ENCODE peak calls at places on chromosomes 3 and 15, in nine cellular contexts. S, D, O, F, Y, M, Q, G and N are unnamed samples.

GRCh38 chr3:37852097-37852496 is 9.6 kb upstream of the CTDSPL start:
- DNase-seq in G (peak; percentile 29), D (no peak), Q (no peak), O (peak; percentile 55), Y (no peak), F (peak; percentile 44), M (no peak), S (peak; percentile 64), N (no peak)

GRCh38 chr3:2568073-2568671 is 469.5 kb downstream of the CNTN4 start:
- DNase-seq in Q (no peak), D (no peak), M (no peak), G (no peak), O (no peak), F (no peak), Y (no peak), S (no peak), N (no peak)

GRCh38 chr3:150312018-150312657 is 96.0 kb upstream of the TSC22D2 start:
- DNase-seq in G (no peak), F (no peak), M (no peak), S (no peak), D (no peak), O (no peak), Y (no peak), Q (no peak), N (no peak)

GRCh38 chr3:101816215-101817149 is 32.8 kb upstream of the NFKBIZ start:
- DNase-seq in Q (no peak), Y (no peak), M (no peak), S (peak; percentile 46), G (no peak), F (no peak), D (no peak), O (peak; percentile 23), N (no peak)

GRCh38 chr15:90315276-90315982 is 36.7 kb upstream of the ZNF774 start:
- DNase-seq in Q (peak; percentile 69), Y (peak; percentile 50), M (peak; percentile 58), F (peak; percentile 76), O (peak; percentile 96), G (peak; percentile 92), S (peak; percentile 83), D (no peak), N (no peak)

GRCh38 chr15:87145686-87146085 is 1066.0 kb downstream of the AGBL1 start:
- DNase-seq in Q (no peak), D (no peak), O (no peak), F (no peak), G (no peak), Y (no peak), M (no peak), S (no peak), N (no peak)

GRCh38 chr3:149371001-149371722 is 6.3 kb downstream of the TM4SF1 start:
- DNase-seq in Q (no peak), O (peak; percentile 84), M (peak; percentile 64), D (no peak), F (no peak), S (peak; percentile 76), Y (no peak), G (peak; percentile 58), N (no peak)

GRCh38 chr3:189911001-189911400 is 209.7 kb downstream of the P3H2 start:
- DNase-seq in Q (no peak), S (no peak), Y (no peak), F (no peak), M (peak; percentile 19), D (no peak), O (no peak), G (no peak), N (no peak)

GRCh38 chr15:31283046-31283445 is 43.6 kb upstream of the KLF13 start:
- DNase-seq in Q (no peak), M (no peak), S (no peak), O (no peak), G (no peak), Y (no peak), D (no peak), F (no peak), N (no peak)

GRCh38 chr3:39286771-39287170 is 6.9 kb upstream of the CX3CR1 start:
- DNase-seq in S (no peak), D (no peak), M (no peak), Y (no peak), Q (no peak), G (no peak), F (no peak), O (no peak), N (no peak)

GRCh38 chr3:136409549-136409948 is 159.4 kb downstream of the PCCB start:
- DNase-seq in G (no peak), O (no peak), Y (no peak), F (no peak), M (no peak), Q (no peak), S (peak; percentile 11), D (no peak), N (no peak)

GRCh38 chr3:19052874-19053273 is 95.4 kb upstream of the KCNH8 start:
- DNase-seq in S (no peak), Y (no peak), D (no peak), Q (no peak), O (no peak), G (no peak), F (no peak), M (no peak), N (no peak)

GRCh38 chr3:130932979-130933378 is 39.1 kb downstream of the ATP2C1 start:
- DNase-seq in Q (no peak), M (no peak), Y (no peak), O (no peak), G (no peak), F (no peak), S (no peak), D (no peak), N (no peak)

GRCh38 chr3:130925628-130926027 is 31.7 kb downstream of the ATP2C1 start:
- DNase-seq in S (peak; percentile 40), Y (no peak), D (no peak), Q (no peak), G (peak; percentile 43), M (peak; percentile 36), O (peak; percentile 30), F (no peak), N (peak; percentile 32)

GRCh38 chr3:130933801-130934345 is 40.0 kb downstream of the ATP2C1 start:
- DNase-seq in D (no peak), F (no peak), O (peak; percentile 18), Q (no peak), G (peak; percentile 40), S (peak; percentile 19), M (peak; percentile 46), Y (no peak), N (no peak)

GRCh38 chr3:130926504-130926903 is 32.6 kb downstream of the ATP2C1 start:
- DNase-seq in G (no peak), S (no peak), Y (no peak), D (no peak), M (no peak), O (no peak), Q (no peak), F (no peak), N (no peak)

GRCh38 chr3:130929827-130930226 is 35.9 kb downstream of the ATP2C1 start:
- DNase-seq in G (no peak), M (no peak), Y (no peak), S (peak; percentile 36), F (no peak), D (no peak), Q (no peak), O (no peak), N (no peak)
- H3K4me3 ChIP-seq in G (no peak overlapping the region), M (no peak overlapping the region), Y (no peak overlapping the region), S (peak overlapping the region; percentile 36), F (no peak overlapping the region), D (no peak overlapping the region), Q (no peak overlapping the region), O (no peak overlapping the region), N (no peak overlapping the region)

DNA sequence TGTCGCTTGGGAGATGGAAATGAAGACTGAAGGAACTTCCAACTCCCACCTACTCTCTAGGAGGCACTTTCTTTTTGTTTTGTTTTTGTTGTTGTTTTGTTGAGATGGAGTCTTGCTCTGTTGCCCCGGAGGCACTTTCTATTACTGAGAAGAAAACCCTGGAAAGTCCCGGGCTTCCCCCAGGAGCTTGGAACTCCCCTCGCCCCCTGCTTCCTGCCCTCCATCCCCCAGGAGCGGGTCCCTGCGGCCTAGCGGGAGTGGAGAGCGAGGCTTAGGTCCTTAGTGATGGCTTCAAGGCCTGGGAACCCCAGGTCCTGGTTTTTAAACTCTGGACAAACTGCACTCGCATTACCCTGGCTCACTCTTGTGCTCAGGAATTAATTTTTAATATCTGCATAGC is 195.7 kb downstream of the OCA2 start:
- DNase-seq in D (peak; percentile 29), S (no peak), M (no peak), O (no peak), F (no peak), G (no peak), Q (no peak), Y (no peak), N (no peak)
- H3K4me3 ChIP-seq in D (no peak overlapping the region), S (no peak overlapping the region), M (no peak overlapping the region), O (no peak overlapping the region), F (no peak overlapping the region), G (no peak overlapping the region), Q (no peak overlapping the region), Y (no peak overlapping the region), N (no peak overlapping the region)

DNA sequence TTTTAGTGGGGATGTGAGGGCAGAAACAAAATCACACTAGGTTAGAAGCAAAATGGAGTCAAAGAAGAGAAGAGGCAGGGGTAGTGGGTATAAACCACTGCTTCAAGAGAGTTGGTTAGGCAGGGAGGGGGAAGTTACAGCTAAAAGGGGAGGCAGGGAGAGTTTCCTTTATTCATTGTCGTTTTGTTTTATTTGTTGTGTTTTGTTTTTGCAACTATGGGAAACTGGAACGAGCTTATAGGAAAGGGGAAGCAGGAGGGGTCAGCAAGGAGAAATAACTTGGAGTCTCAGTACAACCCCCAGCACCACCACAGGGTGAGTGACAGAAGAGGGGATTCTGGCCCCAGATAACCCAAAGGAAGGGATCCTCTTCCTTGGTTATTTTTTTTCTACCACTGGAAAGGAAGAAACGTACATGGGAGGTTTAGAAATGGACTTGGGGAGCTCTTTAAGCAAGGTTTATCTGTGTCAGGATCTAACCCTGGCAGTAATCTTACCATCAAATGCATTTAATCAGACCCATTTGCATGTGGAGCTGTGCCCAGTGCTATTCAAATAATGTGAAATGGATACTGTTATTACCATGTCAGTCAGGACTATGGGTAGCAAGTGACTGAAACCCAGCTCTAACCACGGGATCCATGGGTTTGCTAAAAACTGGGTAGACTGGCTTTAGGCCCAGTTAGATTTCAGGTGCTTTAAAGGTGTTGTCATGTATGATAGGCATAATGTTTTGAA is 68.7 kb downstream of the CCNL1 start:
- DNase-seq in F (no peak), D (no peak), M (no peak), Y (no peak), O (no peak), Q (no peak), S (no peak), G (no peak), N (no peak)
- H3K4me3 ChIP-seq in F (no peak overlapping the region), D (no peak overlapping the region), M (no peak overlapping the region), Y (no peak overlapping the region), O (no peak overlapping the region), Q (no peak overlapping the region), S (no peak overlapping the region), G (peak overlapping the region; percentile 21), N (no peak overlapping the region)

GRCh38 chr15:69299451-69300128 is 878 bp downstream of the PAQR5 start:
- DNase-seq in Q (no peak), O (no peak), S (no peak), Y (no peak), D (no peak), G (no peak), M (no peak), F (no peak), N (peak; percentile 56)
- H3K4me3 ChIP-seq in Q (peak overlapping the region; percentile 69), O (no peak overlapping the region), S (peak overlapping the region; percentile 75), Y (peak overlapping the region; percentile 43), D (peak overlapping the region; percentile 55), G (peak overlapping the region; percentile 57), M (peak overlapping the region; percentile 60), F (no peak overlapping the region), N (peak overlapping the region; percentile 50)

DNA sequence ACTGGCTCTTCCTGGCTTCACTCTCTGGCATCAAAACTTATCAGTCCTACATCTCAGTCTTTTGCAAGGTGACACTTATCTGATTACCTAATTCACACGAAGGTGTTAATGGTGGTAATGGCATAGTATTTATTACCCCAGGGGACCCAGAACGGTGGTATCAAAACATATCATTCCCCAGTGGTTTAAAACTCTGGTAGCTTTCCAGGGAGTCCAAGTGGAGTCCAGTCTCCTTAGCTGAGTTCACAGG is 41.3 kb downstream of the SMAD3 start:
- DNase-seq in Q (no peak), S (no peak), G (no peak), D (no peak), F (no peak), M (no peak), O (no peak), Y (no peak), N (no peak)
- H3K4me3 ChIP-seq in Q (no peak overlapping the region), S (peak overlapping the region; percentile 20), G (no peak overlapping the region), D (no peak overlapping the region), F (no peak overlapping the region), M (no peak overlapping the region), O (no peak overlapping the region), Y (no peak overlapping the region), N (no peak overlapping the region)